ENCODE peak calls at places on chromosomes 7 and 10, in nine cellular contexts. J is HCT116, L is A549, H is H1, W is HepG2, F is K562, D is SK-N-SH, G is endothelial cell of umbilical vein, S is GM12878. B is an unnamed sample.

GRCh38 chr7:41861642-41862041 is 158.8 kb upstream of the INHBA start:
- DNase-seq in D (no peak), S (no peak), L (no peak), W (no peak), F (no peak), H (no peak), J (no peak), G (peak), B (peak)

GRCh38 chr7:141024668-141025067 is 9.9 kb upstream of the MRPS33 start:
- DNase-seq in F (no peak), J (no peak), D (no peak), H (no peak), G (no peak), L (no peak), W (no peak), S (no peak), B (no peak)

GRCh38 chr7:14305233-14305866 is 315.9 kb upstream of the ETV1 start:
- DNase-seq in J (peak), D (no peak), L (no peak), H (no peak), S (no peak), W (no peak), G (no peak), F (no peak), B (no peak)

GRCh38 chr10:78741541-78741940 is 327.2 kb upstream of the ZMIZ1 start:
- DNase-seq in F (no peak), H (no peak), G (no peak), D (no peak), W (no peak), S (no peak), L (no peak), J (no peak), B (no peak)

GRCh38 chr10:132733926-132734325 is 52.0 kb downstream of the NKX6-2 start:
- DNase-seq in F (no peak), G (no peak), L (no peak), H (no peak), J (no peak), D (no peak), W (no peak), S (no peak), B (no peak)

GRCh38 chr10:20233423-20233822 is 417.2 kb downstream of the PLXDC2 start:
- DNase-seq in S (no peak), D (no peak), W (no peak), F (no peak), G (no peak), L (no peak), J (no peak), H (no peak), B (no peak)

GRCh38 chr10:79007843-79008319 is 60.9 kb upstream of the ZMIZ1 start:
- DNase-seq in S (no peak), F (no peak), G (no peak), W (no peak), D (no peak), L (no peak), H (no peak), J (no peak), B (no peak)

GRCh38 chr7:40329601-40330153 is 194.9 kb downstream of the SUGCT start:
- DNase-seq in F (peak), J (peak), S (no peak), W (peak), L (peak), D (peak), G (peak), H (no peak), B (peak)

GRCh38 chr10:68553599-68553998 is 6.5 kb upstream of the TET1 start:
- DNase-seq in S (no peak), H (no peak), W (no peak), L (no peak), G (no peak), J (no peak), D (no peak), F (no peak), B (no peak)

GRCh38 chr10:51010977-51011376 is 63.3 kb upstream of the PRKG1 start:
- DNase-seq in D (peak), J (peak), S (peak), F (peak), W (peak), G (peak), L (peak), H (no peak), B (peak)

GRCh38 chr10:103696094-103696410 is 159.3 kb downstream of the SH3PXD2A start:
- DNase-seq in L (no peak), D (no peak), J (no peak), W (no peak), S (no peak), G (no peak), H (no peak), F (no peak), B (no peak)
- H3K4me3 ChIP-seq in L (no peak), D (no peak), J (peak), W (no peak), S (no peak), G (no peak), H (no peak), F (no peak), B (no peak)

DNA sequence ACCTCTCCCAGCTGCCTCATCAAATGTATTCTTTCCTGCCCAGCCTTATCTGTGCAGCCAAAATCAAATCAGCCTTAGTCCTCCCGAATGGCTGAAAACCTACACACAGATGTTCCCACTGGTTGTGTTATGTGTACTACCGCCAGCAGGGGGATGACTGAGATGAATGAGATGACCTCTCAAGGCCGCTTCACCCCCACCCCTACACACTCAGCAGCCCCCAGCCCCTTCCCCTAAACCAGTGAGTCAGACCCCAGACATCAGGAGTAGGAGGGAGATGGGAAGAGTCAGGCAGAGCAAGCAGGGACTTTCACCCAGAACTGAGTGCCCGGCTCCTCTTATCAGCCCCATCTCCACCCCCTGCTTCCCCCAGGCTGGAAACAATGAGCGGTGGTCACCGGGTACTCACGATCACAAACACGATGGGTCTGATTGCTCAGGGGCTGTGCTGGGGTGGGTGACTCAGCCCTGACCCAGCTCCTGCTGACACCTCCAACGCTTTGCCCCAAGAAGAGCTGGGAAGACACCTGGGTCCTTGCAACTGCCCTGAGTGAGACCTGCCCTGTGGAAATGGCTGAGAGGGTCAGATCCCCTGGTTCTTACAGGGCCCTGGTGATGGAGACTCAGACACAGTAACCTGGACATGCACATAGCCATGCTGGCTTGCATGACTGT is 6.6 kb upstream of the C10orf105 start:
- DNase-seq in S (no peak), L (peak), F (peak), W (peak), H (no peak), D (peak), J (no peak), G (peak), B (peak)
- TF ChIP-seq CTCF in S (peak), L (peak), F (peak), W (peak), H (peak), D (peak), J (peak), G (peak), B (peak)

DNA sequence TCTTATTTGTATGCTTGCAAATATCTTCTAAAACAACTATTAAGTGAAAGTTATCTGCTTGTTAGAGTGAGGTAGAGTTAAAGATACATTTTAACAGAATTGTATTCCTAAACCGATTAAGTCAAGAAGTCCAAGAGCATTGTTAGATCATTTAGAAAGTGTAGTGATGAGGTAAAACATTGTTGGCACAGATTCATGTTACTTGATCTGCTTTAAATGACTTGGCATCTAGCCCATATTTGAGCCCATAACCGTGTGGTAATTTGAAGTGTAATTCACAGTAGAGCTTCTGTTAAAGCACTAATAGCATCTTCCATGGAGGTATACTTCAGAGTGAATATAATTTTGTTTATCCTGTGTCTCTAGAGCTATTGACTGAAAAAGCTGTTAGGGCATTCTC is 62.1 kb downstream of the PTEN start:
- DNase-seq in J (no peak), L (no peak), S (no peak), F (no peak), H (no peak), W (no peak), D (no peak), G (peak), B (no peak)
- TF ChIP-seq MAX in J (no peak), L (no peak), S (no peak), F (no peak), H (no peak), W (no peak), D (no peak), G (no peak), B (no peak)

GRCh38 chr10:13717936-13718772 is 131.4 kb downstream of the PRPF18 start:
- DNase-seq in J (no peak), S (no peak), G (no peak), L (no peak), W (peak), D (no peak), H (no peak), F (no peak), B (peak)
- H3K4me3 ChIP-seq in J (no peak), S (peak), G (no peak), L (no peak), W (peak), D (no peak), H (no peak), F (no peak), B (peak)

DNA sequence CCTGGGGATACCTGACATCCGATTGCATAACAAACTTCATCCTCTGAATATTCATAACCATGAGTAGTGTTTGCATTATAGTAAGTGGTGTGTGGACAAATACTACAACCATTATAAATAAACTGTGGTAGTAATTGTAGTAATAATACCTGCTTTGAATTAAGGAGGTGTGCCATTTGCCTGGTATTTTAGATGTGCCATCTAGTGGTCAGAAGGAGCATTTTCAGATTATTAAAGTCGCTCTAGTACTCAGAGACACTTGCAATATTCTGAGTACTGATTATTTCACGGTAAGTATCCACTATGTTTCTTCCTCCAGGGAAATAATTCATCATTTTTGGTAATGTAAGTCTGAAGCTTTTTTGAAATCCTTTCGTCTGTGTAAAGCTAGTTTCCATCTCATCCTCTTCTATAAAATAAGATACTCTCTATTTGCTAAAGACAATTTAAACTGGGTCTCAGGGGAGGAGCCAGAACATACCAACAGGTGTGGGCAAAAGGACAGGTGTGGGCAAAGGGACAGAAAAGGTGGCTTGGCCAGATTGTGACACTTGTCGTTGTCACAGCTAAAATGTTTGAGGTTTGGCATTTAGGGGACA is 115.3 kb upstream of the WDR11 start:
- DNase-seq in J (peak), H (no peak), W (peak), G (peak), D (peak), L (peak), S (peak), F (peak), B (peak)
- TF ChIP-seq CTCF in J (peak), H (no peak), W (peak), G (peak), D (peak), L (peak), S (peak), F (no peak), B (peak)

GRCh38 chr7:6158424-6159096 is 113.9 kb downstream of the CYTH3 start:
- DNase-seq in H (no peak), G (no peak), D (peak), F (no peak), L (no peak), S (no peak), J (no peak), W (no peak), B (no peak)
- TF ChIP-seq MAX in H (no peak), G (no peak), D (no peak), F (no peak), L (no peak), S (no peak), J (no peak), W (no peak), B (no peak)